ENCODE peak calls at places on chromosomes 1 and 21, in four cellular contexts. X, D, C and S are unnamed samples.

GRCh38 chr21:14754682-14755081 is 208.6 kb upstream of the SAMSN1 start:
- DNase-seq in X (no peak), D (no peak), C (no peak), S (no peak)

GRCh38 chr1:203153051-203153988 is 22.3 kb downstream of the MYBPH start:
- DNase-seq in X (no peak), D (no peak), C (no peak), S (peak; percentile 93)

GRCh38 chr1:187715483-187715882 is 886.7 kb downstream of the PLA2G4A start:
- DNase-seq in X (no peak), D (no peak), C (no peak), S (no peak)

GRCh38 chr1:6126521-6127067 is 53.5 kb downstream of the CHD5 start:
- DNase-seq in X (no peak), D (no peak), C (no peak), S (no peak)

GRCh38 chr1:43423672-43424550 is 29.8 kb downstream of the HYI start:
- DNase-seq in X (no peak), D (no peak), C (no peak), S (no peak)

GRCh38 chr1:52857443-52857842 is 14.9 kb downstream of the ZYG11A start:
- DNase-seq in X (no peak), D (no peak), C (no peak), S (no peak)

GRCh38 chr1:62307516-62308492 is 11.4 kb downstream of the KANK4 start:
- DNase-seq in X (no peak), D (no peak), C (no peak), S (peak; percentile 55)

GRCh38 chr1:93904228-93904627 is 5.0 kb downstream of the GCLM start:
- DNase-seq in X (no peak), D (no peak), C (no peak), S (peak; percentile 63)

GRCh38 chr1:114026797-114027196 is 47.5 kb downstream of the OLFML3 start:
- DNase-seq in X (peak; percentile 37), D (no peak), C (no peak), S (no peak)

GRCh38 chr21:42779431-42779861 is 99.9 kb downstream of the WDR4 start:
- DNase-seq in X (no peak), D (no peak), C (no peak), S (no peak)

GRCh38 chr1:215566556-215567490 is at the start of gene KCTD3:
- DNase-seq in X (peak; percentile 45), D (no peak), C (peak; percentile 94), S (peak; percentile 67)

GRCh38 chr1:9038338-9038650 is 12.1 kb upstream of the SLC2A7 start:
- DNase-seq in X (no peak), D (no peak), C (no peak), S (no peak)

GRCh38 chr1:23979387-23980005 is 631 bp downstream of the SRSF10 start:
- DNase-seq in X (peak; percentile 8), D (no peak), C (no peak), S (no peak)

GRCh38 chr1:230917284-230918135 is 49.2 kb upstream of the C1orf198 start:
- DNase-seq in X (peak; percentile 75), D (peak; percentile 17), C (peak; percentile 84), S (peak; percentile 86)

GRCh38 chr1:226764533-226764932 is 25.5 kb upstream of the ITPKB start:
- DNase-seq in X (no peak), D (no peak), C (no peak), S (no peak)

GRCh38 chr1:39818482-39818881 is 29.8 kb upstream of the BMP8B start:
- DNase-seq in X (no peak), D (no peak), C (no peak), S (no peak)

GRCh38 chr1:174982971-174983689 is 16.6 kb upstream of the CACYBP start:
- DNase-seq in X (peak; percentile 57), D (no peak), C (no peak), S (peak; percentile 64)

GRCh38 chr1:228284148-228284495 is 76.3 kb downstream of the OBSCN start:
- DNase-seq in X (no peak), D (no peak), C (no peak), S (no peak)

GRCh38 chr1:78737241-78737640 is 87.6 kb downstream of the IFI44 start:
- DNase-seq in X (no peak), D (no peak), C (no peak), S (no peak)

GRCh38 chr1:225735252-225736149 is 42.1 kb upstream of the SRP9 start:
- DNase-seq in X (peak; percentile 95), D (no peak), C (peak; percentile 91), S (peak; percentile 64)
- H3K27ac ChIP-seq in X (peak overlapping the region; percentile 91), D (no peak overlapping the region), C (peak overlapping the region; percentile 69), S (no peak overlapping the region)

GRCh38 chr21:39014751-39015150 is 168.5 kb downstream of the PSMG1 start:
- DNase-seq in X (peak; percentile 85), D (no peak), C (no peak), S (no peak)
- H3K27ac ChIP-seq in X (peak overlapping the region; percentile 59), D (no peak overlapping the region), C (no peak overlapping the region), S (no peak overlapping the region)

GRCh38 chr1:204712718-204713430 is 27.3 kb upstream of the LRRN2 start:
- DNase-seq in X (no peak), D (no peak), C (no peak), S (no peak)
- H3K27ac ChIP-seq in X (no peak overlapping the region), D (no peak overlapping the region), C (no peak overlapping the region), S (no peak overlapping the region)

GRCh38 chr1:59061876-59062275 is 235.0 kb upstream of the FGGY start:
- DNase-seq in X (peak; percentile 93), D (no peak), C (peak; percentile 86), S (peak; percentile 49)
- H3K27ac ChIP-seq in X (peak overlapping the region; percentile 75), D (no peak overlapping the region), C (peak overlapping the region; percentile 90), S (no peak overlapping the region)

GRCh38 chr1:234372011-234372757 is 1.1 kb upstream of the COA6 start:
- DNase-seq in X (no peak), D (no peak), C (no peak), S (no peak)

GRCh38 chr1:234369033-234369430 is 4.2 kb upstream of the COA6 start:
- DNase-seq in X (no peak), D (no peak), C (no peak), S (no peak)

GRCh38 chr1:234371414-234371813 is 1.8 kb upstream of the COA6 start:
- DNase-seq in X (no peak), D (no peak), C (no peak), S (no peak)

GRCh38 chr1:234368320-234369032 is 4.8 kb upstream of the COA6 start:
- DNase-seq in X (no peak), D (no peak), C (no peak), S (no peak)

DNA sequence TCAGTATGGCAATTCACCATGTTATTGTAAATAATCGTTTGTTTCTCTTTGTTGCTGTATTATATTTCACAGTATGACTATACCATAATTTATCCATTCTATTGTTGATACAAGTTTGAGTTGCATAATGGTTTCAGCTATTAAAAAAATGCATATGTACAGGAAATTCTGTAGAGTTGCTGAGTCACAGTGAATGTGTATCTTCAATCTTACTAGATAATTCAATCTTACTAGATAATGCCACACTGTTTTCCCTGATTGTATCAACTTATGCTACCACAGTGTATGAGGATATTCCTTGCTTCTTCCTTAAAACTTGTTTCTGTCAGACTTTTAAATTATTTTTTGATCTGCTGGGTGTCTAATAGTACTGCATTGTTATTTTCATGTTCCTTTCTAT is 3.5 kb upstream of the COA6 start:
- DNase-seq in X (no peak), D (no peak), C (no peak), S (peak; percentile 35)
- H3K27ac ChIP-seq in X (peak overlapping the region; percentile 73), D (no peak overlapping the region), C (no peak overlapping the region), S (peak overlapping the region; percentile 39)

DNA sequence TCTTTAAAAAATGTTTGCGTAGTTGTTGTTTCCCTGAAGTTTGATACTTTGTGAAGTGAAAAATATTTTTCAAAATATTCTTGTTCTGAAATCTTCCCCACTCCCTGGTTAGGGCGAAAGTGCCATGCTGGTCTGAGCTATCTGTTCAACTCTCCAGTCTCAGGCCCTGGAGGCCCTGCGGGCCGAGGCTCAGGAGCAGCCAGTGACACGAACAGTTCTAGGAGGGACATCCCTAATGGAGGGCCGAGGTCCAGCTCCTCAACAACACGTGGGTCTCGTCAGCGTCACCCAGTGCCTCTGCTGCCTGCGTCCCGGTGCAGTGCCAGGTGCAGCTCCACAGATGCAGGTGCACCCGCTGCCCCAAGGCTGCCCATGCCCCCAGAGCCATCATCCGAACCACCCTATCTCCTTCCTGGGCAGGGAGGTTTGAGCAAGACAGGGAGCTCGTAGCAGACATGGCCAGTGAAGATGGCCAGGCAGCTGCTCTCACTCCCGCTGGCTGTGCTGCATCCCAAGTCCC is 69.7 kb upstream of the COL6A1 start:
- DNase-seq in X (no peak), D (no peak), C (no peak), S (no peak)
- H3K27ac ChIP-seq in X (no peak overlapping the region), D (no peak overlapping the region), C (no peak overlapping the region), S (no peak overlapping the region)

GRCh38 chr1:229325401-229325800 is 17.4 kb downstream of the CCSAP start:
- DNase-seq in X (no peak), D (no peak), C (no peak), S (no peak)

GRCh38 chr1:229325873-229326502 is 16.9 kb downstream of the CCSAP start:
- DNase-seq in X (no peak), D (no peak), C (no peak), S (no peak)

GRCh38 chr1:229326601-229327000 is 16.2 kb downstream of the CCSAP start:
- DNase-seq in X (no peak), D (no peak), C (no peak), S (no peak)

GRCh38 chr1:229323885-229324553 is 18.8 kb downstream of the CCSAP start:
- DNase-seq in X (no peak), D (no peak), C (no peak), S (no peak)

DNA sequence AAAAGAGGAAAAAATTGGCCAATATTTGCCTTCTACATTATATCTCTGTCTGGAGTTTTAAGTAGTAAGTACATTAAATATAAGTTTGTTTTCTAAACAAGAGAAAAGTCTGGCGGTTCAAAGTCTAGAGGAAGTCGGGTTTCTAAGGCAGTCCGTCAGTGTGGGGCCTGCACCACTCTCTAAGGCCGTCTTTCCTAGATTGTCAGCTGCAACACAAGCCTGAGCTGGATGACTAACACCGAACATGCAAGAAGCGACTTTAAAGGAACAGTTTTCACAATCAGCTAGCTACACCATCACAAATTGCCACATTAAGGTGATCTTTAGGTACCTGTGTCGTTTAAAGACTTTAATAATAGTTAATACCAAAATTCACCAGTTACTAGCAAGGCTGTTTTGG is 19.6 kb downstream of the CCSAP start:
- DNase-seq in X (no peak), D (no peak), C (no peak), S (no peak)
- H3K27ac ChIP-seq in X (no peak overlapping the region), D (no peak overlapping the region), C (no peak overlapping the region), S (no peak overlapping the region)

GRCh38 chr1:59151387-59151761 is 145.5 kb upstream of the FGGY start:
- DNase-seq in X (no peak), D (no peak), C (no peak), S (no peak)

GRCh38 chr1:59149435-59149834 is 147.5 kb upstream of the FGGY start:
- DNase-seq in X (no peak), D (no peak), C (no peak), S (no peak)

GRCh38 chr1:59151860-59152259 is 145.0 kb upstream of the FGGY start:
- DNase-seq in X (no peak), D (no peak), C (no peak), S (no peak)

GRCh38 chr1:59154406-59154805 is 142.5 kb upstream of the FGGY start:
- DNase-seq in X (no peak), D (no peak), C (no peak), S (no peak)

GRCh38 chr1:59150537-59151386 is 146.1 kb upstream of the FGGY start:
- DNase-seq in X (peak; percentile 94), D (peak; percentile 61), C (peak; percentile 86), S (peak; percentile 56)
- H3K27ac ChIP-seq in X (peak overlapping the region; percentile 59), D (no peak overlapping the region), C (peak overlapping the region; percentile 97), S (no peak overlapping the region)

GRCh38 chr1:15902882-15903281 is 55.4 kb downstream of the SPEN start:
- DNase-seq in X (peak; percentile 56), D (no peak), C (no peak), S (no peak)
- H3K27ac ChIP-seq in X (no peak overlapping the region), D (no peak overlapping the region), C (no peak overlapping the region), S (no peak overlapping the region)